ENCODE peak calls at places on chromosomes 1 and 21, in six cellular contexts. F, L, Z, K, J and T are unnamed samples.

GRCh38 chr1:79129914-79130313 is 123.4 kb upstream of the ADGRL4 start:
- DNase-seq in F (no peak), L (no peak), J (no peak), Z (no peak), K (no peak), T (no peak)

GRCh38 chr1:163085041-163085903 is 16.1 kb downstream of the RGS4 start:
- DNase-seq in J (peak), Z (no peak), L (no peak), K (no peak), F (no peak), T (no peak)

GRCh38 chr1:109609881-109610280 is 9.5 kb downstream of the GNAT2 start:
- DNase-seq in Z (no peak), L (no peak), J (no peak), K (no peak), F (no peak), T (no peak)

GRCh38 chr1:86860424-86860823 is 53.5 kb downstream of the SELENOF start:
- DNase-seq in F (no peak), Z (no peak), L (no peak), J (no peak), K (no peak), T (no peak)

GRCh38 chr1:231683439-231684165 is 57.0 kb downstream of the DISC1 start:
- DNase-seq in L (no peak), Z (no peak), F (no peak), K (no peak), J (no peak), T (no peak)

GRCh38 chr1:211870156-211870555 is 39.6 kb upstream of the LPGAT1 start:
- DNase-seq in K (no peak), Z (no peak), F (no peak), J (no peak), L (no peak), T (no peak)

GRCh38 chr1:909861-910310 is 13.8 kb upstream of the SAMD11 start:
- DNase-seq in J (no peak), L (no peak), F (peak), K (no peak), Z (peak), T (no peak)

GRCh38 chr1:178645826-178646200 is 79.2 kb upstream of the RALGPS2 start:
- DNase-seq in F (no peak), Z (no peak), J (peak), K (peak), L (no peak), T (no peak)

GRCh38 chr1:224635356-224635755 is 19.2 kb downstream of the CNIH3 start:
- DNase-seq in K (peak), L (no peak), J (peak), Z (no peak), F (no peak), T (no peak)

GRCh38 chr21:45142469-45142868 is 68.1 kb downstream of the ADARB1 start:
- DNase-seq in L (no peak), K (peak), J (peak), Z (peak), F (peak), T (no peak)

GRCh38 chr1:47934243-47934805 is 62.9 kb downstream of the TRABD2B start:
- DNase-seq in K (peak), Z (peak), F (peak), J (no peak), L (no peak), T (peak)

GRCh38 chr1:234605983-234606730 is 3.8 kb downstream of the IRF2BP2 start:
- DNase-seq in Z (no peak), F (no peak), K (peak), L (no peak), J (peak), T (no peak)

GRCh38 chr21:38915546-38915945 is 109.8 kb downstream of the ETS2 start:
- DNase-seq in K (no peak), Z (peak), J (no peak), L (no peak), F (no peak), T (no peak)
- H3K27ac ChIP-seq in K (no peak), Z (peak), J (no peak), L (no peak), F (no peak), T (no peak)

GRCh38 chr1:41754540-41754939 is 164.2 kb downstream of the HIVEP3 start:
- DNase-seq in Z (no peak), F (no peak), L (no peak), K (no peak), J (no peak), T (no peak)

GRCh38 chr1:41752514-41753170 is 166.1 kb downstream of the HIVEP3 start:
- DNase-seq in F (no peak), Z (peak), K (no peak), L (no peak), J (no peak), T (no peak)

GRCh38 chr1:41749992-41750745 is 168.6 kb downstream of the HIVEP3 start:
- DNase-seq in J (no peak), Z (peak), K (no peak), F (peak), L (no peak), T (no peak)

GRCh38 chr1:41751804-41752513 is 166.8 kb downstream of the HIVEP3 start:
- DNase-seq in F (peak), Z (peak), L (no peak), K (peak), J (peak), T (no peak)
- H3K4me3 ChIP-seq in F (no peak), Z (no peak), L (no peak), K (no peak), J (no peak), T (no peak)

DNA sequence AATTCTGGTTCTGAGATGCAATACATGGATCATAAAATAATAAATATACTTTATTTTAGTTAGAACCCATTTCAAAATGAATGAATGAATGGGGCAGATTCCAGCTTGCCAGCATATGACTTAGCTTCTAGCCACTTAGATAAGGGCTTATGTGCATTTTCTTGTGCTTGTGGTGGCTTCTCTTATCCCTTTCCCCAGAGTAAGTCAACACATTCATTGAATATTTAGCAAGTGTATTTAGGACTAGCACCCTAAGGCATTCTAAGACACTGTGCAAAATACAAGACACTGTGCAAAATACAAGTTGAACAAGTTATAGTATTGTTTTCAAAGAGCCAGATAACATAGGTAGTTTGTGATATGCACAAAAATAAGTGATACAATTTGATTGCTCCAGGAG is 4.7 kb downstream of the ADIPOR1 start:
- DNase-seq in F (no peak), J (no peak), Z (no peak), K (no peak), L (no peak), T (no peak)
- H3K27ac ChIP-seq in F (no peak), J (no peak), Z (no peak), K (no peak), L (no peak), T (no peak)

GRCh38 chr21:26125433-26126167 is 45.0 kb downstream of the APP start:
- DNase-seq in J (peak), Z (no peak), F (no peak), K (no peak), L (no peak), T (peak)

GRCh38 chr21:26123012-26123411 is 47.6 kb downstream of the APP start:
- DNase-seq in Z (no peak), J (peak), F (no peak), L (no peak), K (no peak), T (no peak)

GRCh38 chr21:26124421-26124833 is 46.1 kb downstream of the APP start:
- DNase-seq in F (no peak), K (peak), Z (no peak), J (peak), L (no peak), T (peak)

GRCh38 chr21:26126168-26126553 is 44.4 kb downstream of the APP start:
- DNase-seq in L (no peak), F (no peak), K (no peak), Z (no peak), J (no peak), T (peak)

GRCh38 chr21:26124896-26125295 is 45.7 kb downstream of the APP start:
- DNase-seq in J (no peak), F (no peak), Z (no peak), L (no peak), K (no peak), T (no peak)
- H3K4me3 ChIP-seq in J (no peak), F (no peak), Z (no peak), L (peak), K (no peak), T (no peak)

GRCh38 chr1:57304591-57304990 is 119.3 kb downstream of the DAB1 start:
- DNase-seq in Z (no peak), F (no peak), K (no peak), L (no peak), J (no peak), T (no peak)
- H3K27ac ChIP-seq in Z (no peak), F (no peak), K (no peak), L (no peak), J (no peak), T (no peak)

GRCh38 chr1:9183441-9183840 is 51.1 kb upstream of the H6PD start:
- DNase-seq in K (no peak), L (no peak), J (no peak), Z (no peak), F (no peak), T (peak)
- H3K4me3 ChIP-seq in K (peak), L (peak), J (peak), Z (peak), F (peak), T (no peak)

GRCh38 chr1:89698624-89699023 is 65.7 kb downstream of the LRRC8C start:
- DNase-seq in K (no peak), L (no peak), Z (no peak), J (no peak), F (no peak), T (no peak)

GRCh38 chr1:89697397-89697796 is 64.5 kb downstream of the LRRC8C start:
- DNase-seq in F (no peak), K (no peak), J (no peak), Z (no peak), L (no peak), T (no peak)

GRCh38 chr1:89701746-89702241 is 68.9 kb downstream of the LRRC8C start:
- DNase-seq in K (peak), J (peak), Z (no peak), L (no peak), F (no peak), T (no peak)

GRCh38 chr1:89698020-89698560 is 65.2 kb downstream of the LRRC8C start:
- DNase-seq in F (no peak), L (no peak), Z (no peak), K (no peak), J (no peak), T (no peak)

DNA sequence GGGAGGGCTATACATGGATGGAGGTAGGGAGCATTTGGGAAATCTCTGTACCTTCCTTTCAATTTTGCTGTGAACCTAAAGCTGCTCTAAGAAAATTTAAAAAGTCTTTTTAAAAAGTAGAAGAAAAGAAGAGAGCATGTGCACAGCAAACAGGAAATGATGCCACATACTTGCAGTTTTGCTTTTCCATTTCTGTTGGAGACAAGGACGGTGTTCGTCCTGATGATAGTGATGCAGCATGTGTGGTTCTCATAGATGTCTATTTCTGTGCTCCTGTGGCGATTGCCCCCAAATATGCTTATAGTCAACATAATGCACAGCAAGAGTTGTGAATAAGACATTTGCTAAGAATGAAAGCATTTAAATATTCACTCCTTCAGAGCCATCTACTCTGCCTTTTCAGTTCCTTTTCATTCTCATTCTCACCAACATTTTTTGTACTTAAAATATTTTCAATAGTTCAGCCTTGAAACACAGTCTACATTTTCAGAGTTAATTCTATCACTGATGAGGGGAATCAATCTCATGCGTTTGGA is 66.6 kb downstream of the LRRC8C start:
- DNase-seq in F (no peak), L (no peak), K (no peak), Z (no peak), J (no peak), T (no peak)
- H3K27ac ChIP-seq in F (no peak), L (no peak), K (no peak), Z (no peak), J (no peak), T (no peak)

DNA sequence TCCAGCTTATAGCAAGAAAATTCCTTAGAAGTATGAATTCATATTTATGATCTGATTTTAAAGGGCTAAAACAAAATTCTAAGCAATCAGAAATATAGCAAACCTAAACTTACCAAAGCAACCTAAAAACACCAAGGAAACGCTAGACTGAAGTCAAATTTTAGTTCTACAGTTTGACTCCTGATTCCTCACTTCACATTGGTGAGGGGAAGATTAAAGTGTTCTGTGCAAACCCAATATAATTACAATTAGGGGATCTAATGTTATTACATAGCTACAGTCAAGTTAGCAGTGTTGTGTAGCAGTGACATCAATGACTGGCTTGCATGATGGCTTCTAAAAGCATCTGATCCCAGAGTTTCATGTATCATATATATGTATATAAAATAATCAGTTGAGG is 11.6 kb downstream of the HNRNPU start:
- DNase-seq in K (no peak), Z (no peak), J (no peak), F (no peak), L (no peak), T (no peak)
- H3K4me3 ChIP-seq in K (no peak), Z (no peak), J (no peak), F (no peak), L (no peak), T (no peak)

GRCh38 chr1:55071477-55071876 is 32.1 kb downstream of the PCSK9 start:
- DNase-seq in Z (no peak), K (peak), J (peak), L (no peak), F (no peak), T (peak)
- H3K27ac ChIP-seq in Z (no peak), K (peak), J (no peak), L (no peak), F (no peak), T (no peak)